ENCODE peak calls at places on chromosomes 7 and 10, in four cellular contexts. L, E, W and A are unnamed samples.

GRCh38 chr10:104293021-104293420 is 24.0 kb downstream of the GSTO2 start:
- DNase-seq in L (no peak), E (peak; percentile 78), W (peak; percentile 28), A (no peak)

GRCh38 chr7:75639071-75639892 is 99.5 kb downstream of the HIP1 start:
- DNase-seq in L (peak; percentile 51), E (peak; percentile 47), W (peak; percentile 93), A (no peak)

GRCh38 chr7:112009081-112009480 is 197.1 kb downstream of the DOCK4 start:
- DNase-seq in L (peak; percentile 26), E (peak; percentile 73), W (no peak), A (no peak)

GRCh38 chr10:113530476-113530875 is 22.4 kb upstream of the HABP2 start:
- DNase-seq in L (no peak), E (no peak), W (peak; percentile 25), A (no peak)

GRCh38 chr10:49334993-49335972 is 36.3 kb downstream of the C10orf71 start:
- DNase-seq in L (peak; percentile 12), E (no peak), W (no peak), A (no peak)

GRCh38 chr10:23150610-23151009 is 41.5 kb upstream of the PTF1A start:
- DNase-seq in L (no peak), E (no peak), W (no peak), A (no peak)

GRCh38 chr10:132264966-132265877 is 42.5 kb downstream of the STK32C start:
- DNase-seq in L (no peak), E (no peak), W (peak; percentile 31), A (no peak)

GRCh38 chr10:23437987-23438546 is 808 bp upstream of the OTUD1 start:
- DNase-seq in L (no peak), E (no peak), W (peak; percentile 8), A (no peak)

GRCh38 chr10:51590802-51591201 is 108.6 kb downstream of the CSTF2T start:
- DNase-seq in L (no peak), E (no peak), W (peak; percentile 17), A (no peak)

GRCh38 chr10:1454428-1454827 is 282.9 kb downstream of the ADARB2 start:
- DNase-seq in L (peak; percentile 78), E (no peak), W (no peak), A (no peak)

GRCh38 chr7:43847496-43847895 is 21.8 kb downstream of the MRPS24 start:
- DNase-seq in L (no peak), E (no peak), W (no peak), A (no peak)

GRCh38 chr7:44618754-44619153 is 12.3 kb downstream of the OGDH start:
- DNase-seq in L (peak; percentile 60), E (no peak), W (no peak), A (no peak)

GRCh38 chr7:30468791-30469190 is 9.8 kb downstream of the NOD1 start:
- DNase-seq in L (no peak), E (peak; percentile 72), W (no peak), A (no peak)

GRCh38 chr7:2698581-2699288 is 10.7 kb downstream of the AMZ1 start:
- DNase-seq in L (peak; percentile 98), E (no peak), W (no peak), A (no peak)

GRCh38 chr10:93352638-93353383 is 129.3 kb downstream of the MYOF start:
- DNase-seq in L (peak; percentile 35), E (peak; percentile 64), W (peak; percentile 60), A (no peak)

GRCh38 chr7:19117081-19117869 is at the start of gene TWIST1:
- DNase-seq in L (no peak), E (peak; percentile 95), W (peak; percentile 79), A (no peak)

GRCh38 chr7:99242667-99243066 is 30.0 kb upstream of the MYH16 start:
- DNase-seq in L (no peak), E (no peak), W (no peak), A (no peak)

GRCh38 chr10:132547421-132547861 is 9.9 kb downstream of the INPP5A start:
- DNase-seq in L (no peak), E (no peak), W (no peak), A (no peak)

GRCh38 chr7:8064828-8065227 is 96.2 kb downstream of the GLCCI1 start:
- DNase-seq in L (no peak), E (no peak), W (no peak), A (no peak)

GRCh38 chr10:45418859-45419672 is 45.0 kb downstream of the ALOX5 start:
- DNase-seq in L (peak; percentile 94), E (peak; percentile 72), W (peak; percentile 82), A (no peak)

GRCh38 chr10:91804126-91804510 is 5.9 kb downstream of the TNKS2 start:
- DNase-seq in L (no peak), E (no peak), W (no peak), A (no peak)

GRCh38 chr10:79054203-79055099 is 14.3 kb upstream of the ZMIZ1 start:
- DNase-seq in L (no peak), E (no peak), W (no peak), A (no peak)

GRCh38 chr7:148095066-148095465 is 495.5 kb upstream of the C7orf33 start:
- DNase-seq in L (no peak), E (no peak), W (no peak), A (no peak)

GRCh38 chr7:37342665-37343471 is 105.8 kb downstream of the ELMO1 start:
- DNase-seq in L (peak; percentile 88), E (no peak), W (no peak), A (no peak)
- H3K4me3 ChIP-seq in L (peak overlapping the region; percentile 86), E (no peak overlapping the region), W (no peak overlapping the region), A (no peak overlapping the region)

GRCh38 chr10:116809528-116810500 is 39.5 kb upstream of the ENO4 start:
- DNase-seq in L (no peak), E (peak; percentile 6), W (peak; percentile 62), A (no peak)
- TF ChIP-seq CTCF in L (peak; percentile 20), E (peak; percentile 33), W (peak; percentile 68), A (peak; percentile 55)

GRCh38 chr7:80134536-80135305 is at the start of gene GNAI1:
- DNase-seq in L (peak; percentile 16), E (peak; percentile 83), W (peak; percentile 93), A (peak; percentile 72)

GRCh38 chr7:80137410-80137809 is 2.8 kb downstream of the GNAI1 start:
- DNase-seq in L (no peak), E (no peak), W (no peak), A (no peak)

GRCh38 chr7:80134105-80134535 is 511 bp upstream of the GNAI1 start:
- DNase-seq in L (no peak), E (no peak), W (no peak), A (no peak)

GRCh38 chr7:80135306-80136104 is 874 bp downstream of the GNAI1 start:
- DNase-seq in L (no peak), E (peak; percentile 29), W (peak; percentile 54), A (no peak)

DNA sequence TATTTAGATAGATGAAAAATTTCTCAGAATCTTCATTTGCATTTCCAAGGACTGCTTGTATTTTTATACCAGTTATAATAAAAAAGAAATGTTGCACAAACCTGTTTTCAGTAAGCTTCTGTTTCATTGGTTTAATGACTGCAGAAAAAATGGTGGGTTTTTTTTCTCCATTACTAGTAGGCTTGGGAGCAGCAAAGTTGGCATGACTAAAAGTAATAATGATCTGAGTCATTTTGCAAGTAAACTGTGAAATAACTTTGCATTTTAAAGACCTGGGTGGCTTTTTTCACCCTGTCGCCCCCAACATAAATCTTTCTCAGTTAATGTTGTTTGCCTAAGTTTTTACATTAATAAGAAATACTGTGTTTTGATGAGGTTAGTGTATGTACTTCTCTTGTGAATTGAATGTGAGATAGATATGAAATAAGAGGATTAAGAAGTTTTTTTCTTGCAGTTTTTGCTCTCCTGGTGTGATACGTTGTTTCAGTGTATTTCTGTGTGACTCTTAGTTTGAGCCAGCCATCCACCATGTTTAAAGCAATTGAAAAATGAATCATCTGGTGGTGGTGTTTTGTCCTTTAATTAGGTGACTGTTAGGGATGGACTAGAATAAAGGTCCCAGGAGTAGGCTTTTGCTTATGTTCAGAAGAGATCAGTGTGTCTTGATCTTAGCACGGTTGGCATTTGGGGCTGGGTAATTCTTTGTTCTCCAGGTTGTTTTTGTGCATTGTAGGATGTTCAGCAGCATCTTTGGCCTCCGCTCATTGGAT is 1.8 kb downstream of the GNAI1 start:
- DNase-seq in L (no peak), E (peak; percentile 34), W (peak; percentile 13), A (no peak)
- H3K4me3 ChIP-seq in L (no peak overlapping the region), E (peak overlapping the region; percentile 86), W (peak overlapping the region; percentile 99), A (peak overlapping the region; percentile 99)

GRCh38 chr7:90311185-90311584 is 9.9 kb downstream of the FAM237B start:
- DNase-seq in L (no peak), E (no peak), W (no peak), A (no peak)

GRCh38 chr7:90313908-90314307 is 7.2 kb downstream of the FAM237B start:
- DNase-seq in L (no peak), E (no peak), W (no peak), A (no peak)

GRCh38 chr7:90309872-90310271 is 11.2 kb downstream of the FAM237B start:
- DNase-seq in L (no peak), E (no peak), W (no peak), A (no peak)

DNA sequence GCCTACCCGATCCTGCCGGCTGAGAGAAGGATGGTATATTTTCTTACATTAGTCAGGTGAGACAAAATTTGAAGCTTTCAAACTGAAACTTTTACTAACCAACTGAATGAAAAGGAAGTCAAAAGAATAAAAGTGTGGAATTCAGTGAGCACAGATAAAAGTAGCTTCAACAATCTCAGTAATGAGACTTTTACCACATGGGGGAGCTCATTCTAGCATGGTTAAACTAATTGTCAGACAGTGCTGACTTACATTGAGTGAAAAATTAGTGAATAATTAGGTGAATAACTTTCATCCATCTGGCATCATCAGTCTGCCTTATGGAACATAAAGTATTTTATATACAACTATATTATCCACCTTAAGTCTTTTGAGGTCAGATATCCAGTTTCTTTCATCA is 8.4 kb downstream of the FAM237B start:
- DNase-seq in L (peak; percentile 18), E (peak; percentile 26), W (peak; percentile 21), A (no peak)
- TF ChIP-seq CTCF in L (peak; percentile 15), E (peak; percentile 26), W (peak; percentile 48), A (peak; percentile 36)

GRCh38 chr7:133330085-133330484 is 77.2 kb downstream of the EXOC4 start:
- DNase-seq in L (no peak), E (no peak), W (peak; percentile 30), A (no peak)
- H3K4me3 ChIP-seq in L (no peak overlapping the region), E (no peak overlapping the region), W (no peak overlapping the region), A (no peak overlapping the region)

GRCh38 chr7:32140540-32140939 is 70.3 kb upstream of the PDE1C start:
- DNase-seq in L (no peak), E (no peak), W (no peak), A (no peak)
- TF ChIP-seq CTCF in L (no peak), E (peak; percentile 2), W (no peak), A (peak; percentile 27)